ENCODE peak calls at places on chromosomes 2 and 18, in four cellular contexts. S is GM04503, D is fibroblast of pulmonary artery, A is cardiac fibroblast. K is an unnamed sample.

GRCh38 chr18:44938396-44939036 is 257.8 kb downstream of the SETBP1 start:
- DNase-seq in S (no peak), D (no peak), A (no peak), K (no peak)

GRCh38 chr2:197088694-197089093 is 162.2 kb upstream of the PGAP1 start:
- DNase-seq in S (no peak), D (peak), A (no peak), K (no peak)

GRCh38 chr2:239467281-239467955 is 66.6 kb upstream of the HDAC4 start:
- DNase-seq in S (no peak), D (no peak), A (no peak), K (no peak)

GRCh38 chr2:200756618-200757321 is 54.9 kb upstream of the BZW1 start:
- DNase-seq in S (peak), D (peak), A (peak), K (peak)

GRCh38 chr2:179031731-179032408 is 18.1 kb downstream of the CCDC141 start:
- DNase-seq in S (peak), D (peak), A (peak), K (no peak)

GRCh38 chr2:189797902-189798301 is 13.7 kb downstream of the PMS1 start:
- DNase-seq in S (no peak), D (no peak), A (no peak), K (no peak)

GRCh38 chr2:101806123-101806522 is 108.6 kb downstream of the MAP4K4 start:
- DNase-seq in S (no peak), D (peak), A (peak), K (peak)

GRCh38 chr2:85830645-85831044 is 58.1 kb downstream of the ST3GAL5 start:
- DNase-seq in S (no peak), D (no peak), A (peak), K (peak)

GRCh38 chr2:105553538-105554196 is 154.8 kb upstream of the FHL2 start:
- DNase-seq in S (no peak), D (peak), A (peak), K (peak)

GRCh38 chr2:223954401-223954800 is 2.9 kb upstream of the MRPL44 start:
- DNase-seq in S (peak), D (peak), A (peak), K (peak)

GRCh38 chr2:9106338-9107167 is 100.1 kb upstream of the ASAP2 start:
- DNase-seq in S (no peak), D (peak), A (no peak), K (peak)

GRCh38 chr2:43059183-43059897 is 167.1 kb downstream of the ZFP36L2 start:
- DNase-seq in S (peak), D (peak), A (peak), K (peak)

GRCh38 chr2:240377366-240377765 is 58.1 kb upstream of the GPC1 start:
- DNase-seq in S (no peak), D (no peak), A (no peak), K (no peak)

GRCh38 chr18:51617572-51618260 is 420.2 kb upstream of the MEX3C start:
- DNase-seq in S (no peak), D (no peak), A (no peak), K (no peak)

K was measured in dermis blood vessel endothelial cell.